ENCODE peak calls at places on chromosomes 16 and 17, in seven cellular contexts. K, Q, Z, B, H, D and P are unnamed samples.

GRCh38 chr17:14774774-14775173 is 473.9 kb downstream of the HS3ST3B1 start:
- DNase-seq in K (no peak), Q (no peak), Z (no peak), B (no peak), H (no peak), D (no peak), P (no peak)

GRCh38 chr17:6470751-6471521 is 26.7 kb downstream of the PIMREG start:
- DNase-seq in K (no peak), Q (no peak), Z (no peak), B (no peak), H (no peak), D (no peak), P (no peak)

GRCh38 chr17:67290244-67290993 is 45.4 kb upstream of the HELZ start:
- DNase-seq in K (no peak), Q (no peak), Z (no peak), B (no peak), H (no peak), D (no peak), P (no peak)

GRCh38 chr16:75433732-75434413 is 570 bp upstream of the CFDP1 start:
- DNase-seq in K (peak), Q (peak), Z (peak), B (peak), H (peak), D (peak), P (peak)

GRCh38 chr16:69448470-69449193 is 24.2 kb downstream of the CYB5B start:
- DNase-seq in K (no peak), Q (peak), Z (no peak), B (peak), H (no peak), D (peak), P (no peak)

GRCh38 chr17:39525801-39526506 is 64.7 kb downstream of the CDK12 start:
- DNase-seq in K (no peak), Q (no peak), Z (no peak), B (no peak), H (no peak), D (no peak), P (no peak)

GRCh38 chr17:1045456-1045855 is 48.5 kb downstream of the TIMM22 start:
- DNase-seq in K (no peak), Q (no peak), Z (no peak), B (no peak), H (no peak), D (no peak), P (no peak)

GRCh38 chr17:76725580-76726230 is 701 bp downstream of the JMJD6 start:
- DNase-seq in K (peak), Q (peak), Z (peak), B (peak), H (peak), D (no peak), P (peak)

GRCh38 chr16:87207509-87207908 is 109.7 kb downstream of the C16orf95 start:
- DNase-seq in K (no peak), Q (peak), Z (no peak), B (peak), H (peak), D (peak), P (no peak)

GRCh38 chr16:75252946-75253911 is 1.8 kb upstream of the BCAR1 start:
- DNase-seq in K (no peak), Q (peak), Z (peak), B (peak), H (peak), D (peak), P (no peak)

GRCh38 chr16:68445458-68445857 is 2.9 kb downstream of the SMPD3 start:
- DNase-seq in K (no peak), Q (peak), Z (peak), B (peak), H (no peak), D (peak), P (no peak)

DNA sequence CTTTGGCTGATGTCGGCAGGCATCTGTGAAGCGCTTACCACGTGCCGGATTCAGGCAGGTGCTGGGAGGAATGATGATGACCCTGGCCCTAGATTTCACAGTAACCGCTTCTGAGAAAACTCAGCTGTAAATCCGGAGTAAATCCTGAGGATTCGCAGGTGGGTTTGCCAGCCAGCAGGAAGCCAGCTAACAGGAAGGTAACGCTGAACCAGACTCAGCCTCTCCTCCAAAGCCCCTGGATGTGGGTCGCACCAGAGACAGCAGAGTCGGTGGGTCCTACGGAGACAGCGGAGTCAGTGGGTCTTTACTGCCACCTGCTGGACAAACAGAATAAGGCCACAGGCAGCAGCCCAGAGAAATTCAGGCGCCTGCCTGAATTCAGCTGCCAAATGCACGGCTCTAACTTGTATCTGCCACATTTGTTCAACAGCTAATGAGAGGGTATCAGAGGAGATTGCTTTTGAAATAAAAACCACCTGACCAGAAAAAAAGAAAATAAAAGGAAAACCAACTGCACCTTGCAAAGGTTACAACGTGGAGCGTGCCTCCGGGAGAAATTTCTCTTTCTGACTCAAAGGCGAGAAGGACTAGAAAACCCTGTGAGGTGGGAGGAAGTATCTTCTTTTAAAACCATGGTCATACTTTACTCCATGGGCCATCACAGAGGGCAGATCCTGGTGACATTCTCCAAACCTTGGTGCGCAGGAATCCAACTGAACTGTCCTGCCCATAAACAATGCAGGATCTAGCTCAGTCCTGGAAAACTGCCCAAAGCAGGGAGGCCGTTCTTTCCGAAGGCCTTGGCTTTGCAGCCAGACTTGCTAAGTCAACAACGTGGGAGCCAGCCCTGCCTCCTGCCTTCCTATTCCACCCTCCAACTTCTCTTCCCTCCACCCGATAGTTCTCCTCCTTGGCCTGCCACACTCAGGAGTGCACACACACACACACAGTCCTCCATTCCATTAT is 16.3 kb downstream of the COPRS start:
- DNase-seq in K (peak), Q (peak), Z (peak), B (peak), H (peak), D (peak), P (no peak)
- TF ChIP-seq CTCF in K (peak), Q (peak), Z (peak), B (peak), H (peak), D (peak), P (no peak)

GRCh38 chr16:23572394-23572793 is 14.9 kb downstream of the UBFD1 start:
- DNase-seq in K (no peak), Q (no peak), Z (no peak), B (no peak), H (no peak), D (no peak), P (no peak)

GRCh38 chr16:23577493-23577892 is 18.6 kb downstream of the NDUFAB1 start:
- DNase-seq in K (no peak), Q (no peak), Z (no peak), B (no peak), H (no peak), D (no peak), P (no peak)

GRCh38 chr16:23578096-23578830 is 17.9 kb downstream of the NDUFAB1 start:
- DNase-seq in K (no peak), Q (peak), Z (no peak), B (peak), H (no peak), D (no peak), P (no peak)

GRCh38 chr16:23573822-23574221 is 16.3 kb downstream of the UBFD1 start:
- DNase-seq in K (no peak), Q (no peak), Z (no peak), B (no peak), H (no peak), D (no peak), P (no peak)

GRCh38 chr16:23575834-23576233 is 18.3 kb downstream of the UBFD1 start:
- DNase-seq in K (no peak), Q (peak), Z (no peak), B (no peak), H (no peak), D (peak), P (no peak)
- TF ChIP-seq CTCF in K (no peak), Q (no peak), Z (no peak), B (no peak), H (no peak), D (no peak), P (no peak)

DNA sequence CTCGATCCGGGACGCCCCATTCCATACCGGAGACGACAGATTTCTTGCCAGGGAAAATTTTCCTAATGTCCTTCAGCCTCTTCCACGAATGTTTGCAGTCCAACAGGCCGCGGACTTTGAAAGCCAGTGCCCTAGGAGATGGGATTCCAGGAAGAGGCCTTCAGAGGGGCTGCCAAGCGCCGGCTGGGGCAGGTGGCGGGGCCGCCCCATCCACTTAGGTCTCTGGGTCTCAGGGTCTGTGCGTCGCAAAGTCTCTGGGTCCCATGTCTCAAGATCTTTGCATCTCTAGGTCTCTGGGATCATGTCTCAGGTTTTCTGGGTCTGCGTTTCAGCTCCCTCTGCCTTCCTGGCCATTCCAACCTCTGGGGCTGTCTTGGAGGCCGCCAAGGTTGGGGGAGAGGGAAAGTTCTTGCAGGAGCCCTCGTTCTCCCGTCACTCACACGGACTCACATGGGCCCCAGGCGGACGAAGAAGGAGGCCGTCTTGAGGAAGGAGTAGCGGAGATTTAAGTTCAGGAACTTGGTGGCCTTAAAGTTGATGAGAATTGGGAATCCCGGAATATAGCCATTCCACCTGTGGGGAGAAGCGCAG is 7.2 kb downstream of the ALOX12B start:
- DNase-seq in K (no peak), Q (no peak), Z (no peak), B (no peak), H (no peak), D (no peak), P (no peak)
- TF ChIP-seq CTCF in K (no peak), Q (no peak), Z (peak), B (no peak), H (no peak), D (peak), P (no peak)

GRCh38 chr16:79434097-79434496 is 166.4 kb downstream of the MAF start:
- DNase-seq in K (no peak), Q (no peak), Z (no peak), B (no peak), H (no peak), D (no peak), P (no peak)

GRCh38 chr16:79429276-79430128 is 171.0 kb downstream of the MAF start:
- DNase-seq in K (no peak), Q (no peak), Z (no peak), B (no peak), H (peak), D (no peak), P (no peak)

GRCh38 chr16:79434771-79435170 is 165.8 kb downstream of the MAF start:
- DNase-seq in K (no peak), Q (no peak), Z (no peak), B (no peak), H (no peak), D (no peak), P (no peak)

GRCh38 chr16:79430129-79430789 is 170.3 kb downstream of the MAF start:
- DNase-seq in K (no peak), Q (no peak), Z (no peak), B (no peak), H (no peak), D (no peak), P (no peak)

DNA sequence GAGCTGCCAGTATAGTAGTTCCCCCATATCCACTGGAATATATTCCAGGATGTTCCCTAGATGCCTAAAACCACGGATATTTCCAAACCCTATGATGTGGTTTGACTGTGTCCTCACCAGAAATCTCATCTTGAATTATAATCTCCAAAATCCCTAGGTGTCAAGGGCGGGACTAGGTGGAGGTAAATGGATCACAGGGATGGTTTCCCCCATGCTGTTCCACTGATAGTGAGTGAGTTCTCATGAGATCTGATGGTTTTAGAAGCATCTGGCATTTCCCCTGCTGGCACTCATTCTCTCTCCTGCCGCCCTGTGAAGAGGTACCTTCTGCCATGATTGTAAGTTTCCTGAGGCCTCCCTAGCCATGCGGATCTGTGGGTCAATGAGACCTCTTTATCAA is 168.6 kb downstream of the MAF start:
- DNase-seq in K (no peak), Q (no peak), Z (no peak), B (no peak), H (no peak), D (no peak), P (no peak)
- TF ChIP-seq CTCF in K (no peak), Q (no peak), Z (no peak), B (no peak), H (no peak), D (no peak), P (no peak)